ENCODE peak calls at places on chromosomes 16 and 17, in six cellular contexts. O is pancreas; A is breast epithelium; D is B cell; L is CD4-positive, alpha-beta T cell; V is A549. U is an unnamed sample.

GRCh38 chr16:67966549-67967182 is 1.8 kb downstream of the SLC12A4 start:
- DNase-seq in O (peak; percentile 46), A (no peak), D (no peak), L (no peak), V (peak; percentile 44), U (no peak)

GRCh38 chr17:14058051-14058450 is 11.3 kb upstream of the COX10 start:
- DNase-seq in O (no peak), A (no peak), D (no peak), L (no peak), V (no peak), U (no peak)

GRCh38 chr17:64024781-64025731 is 4.6 kb upstream of the ICAM2 start:
- DNase-seq in O (peak; percentile 57), A (no peak), D (no peak), L (peak; percentile 71), V (no peak), U (no peak)

GRCh38 chr17:72119963-72120877 is 600 bp upstream of the SOX9 start:
- DNase-seq in O (peak; percentile 60), A (peak; percentile 51), D (no peak), L (no peak), V (no peak), U (peak; percentile 31)

GRCh38 chr17:48153711-48154642 is 46.4 kb downstream of the SNX11 start:
- DNase-seq in O (peak; percentile 72), A (no peak), D (no peak), L (no peak), V (peak; percentile 74), U (peak; percentile 32)

GRCh38 chr16:23505942-23506605 is 4.2 kb downstream of the GGA2 start:
- DNase-seq in O (no peak), A (no peak), D (peak; percentile 37), L (no peak), V (no peak), U (no peak)

GRCh38 chr17:65514082-65514481 is 47.4 kb downstream of the AXIN2 start:
- DNase-seq in O (no peak), A (peak; percentile 25), D (no peak), L (no peak), V (no peak), U (no peak)

GRCh38 chr16:88456356-88457292 is 3.5 kb downstream of the ZFPM1 start:
- DNase-seq in O (no peak), A (no peak), D (peak; percentile 83), L (peak; percentile 35), V (no peak), U (no peak)

GRCh38 chr17:61904094-61904710 is 23.6 kb downstream of the INTS2 start:
- DNase-seq in O (no peak), A (no peak), D (peak; percentile 52), L (no peak), V (no peak), U (peak; percentile 51)

GRCh38 chr17:382644-383533 is 30.3 kb upstream of the RPH3AL start:
- DNase-seq in O (no peak), A (no peak), D (no peak), L (no peak), V (peak; percentile 82), U (no peak)

GRCh38 chr17:55567240-55568216 is 56.3 kb upstream of the SMIM36 start:
- DNase-seq in O (no peak), A (no peak), D (no peak), L (no peak), V (no peak), U (no peak)

GRCh38 chr17:28514571-28515002 is 8.4 kb downstream of the FOXN1 start:
- DNase-seq in O (no peak), A (no peak), D (no peak), L (no peak), V (no peak), U (no peak)

GRCh38 chr17:28509784-28510183 is 3.6 kb downstream of the FOXN1 start:
- DNase-seq in O (no peak), A (no peak), D (no peak), L (no peak), V (no peak), U (no peak)

GRCh38 chr17:28513476-28513875 is 7.3 kb downstream of the FOXN1 start:
- DNase-seq in O (no peak), A (no peak), D (no peak), L (no peak), V (no peak), U (no peak)

GRCh38 chr17:28515518-28515917 is 9.4 kb downstream of the FOXN1 start:
- DNase-seq in O (no peak), A (no peak), D (no peak), L (no peak), V (no peak), U (no peak)

GRCh38 chr17:28511858-28512461 is 5.8 kb downstream of the FOXN1 start:
- DNase-seq in O (no peak), A (no peak), D (no peak), L (no peak), V (no peak), U (no peak)
- TF ChIP-seq CTCF in O (no peak), A (no peak), D (no peak), L (no peak), V (no peak), U (no peak)

GRCh38 chr17:77462553-77463497 is 322.1 kb downstream of the SEC14L1 start:
- DNase-seq in O (no peak), A (no peak), D (no peak), L (no peak), V (no peak), U (no peak)
- TF ChIP-seq CTCF in O (no peak), A (no peak), D (no peak), L (no peak), V (no peak), U (no peak)

GRCh38 chr17:71084838-71085237 is 915.5 kb downstream of the KCNJ2 start:
- DNase-seq in O (no peak), A (no peak), D (no peak), L (no peak), V (no peak), U (no peak)

GRCh38 chr17:71080937-71081336 is 911.6 kb downstream of the KCNJ2 start:
- DNase-seq in O (no peak), A (no peak), D (no peak), L (no peak), V (no peak), U (no peak)

GRCh38 chr17:71084219-71084618 is 914.9 kb downstream of the KCNJ2 start:
- DNase-seq in O (no peak), A (no peak), D (no peak), L (no peak), V (peak; percentile 63), U (no peak)

GRCh38 chr17:71081666-71082065 is 912.3 kb downstream of the KCNJ2 start:
- DNase-seq in O (no peak), A (no peak), D (no peak), L (no peak), V (no peak), U (no peak)

DNA sequence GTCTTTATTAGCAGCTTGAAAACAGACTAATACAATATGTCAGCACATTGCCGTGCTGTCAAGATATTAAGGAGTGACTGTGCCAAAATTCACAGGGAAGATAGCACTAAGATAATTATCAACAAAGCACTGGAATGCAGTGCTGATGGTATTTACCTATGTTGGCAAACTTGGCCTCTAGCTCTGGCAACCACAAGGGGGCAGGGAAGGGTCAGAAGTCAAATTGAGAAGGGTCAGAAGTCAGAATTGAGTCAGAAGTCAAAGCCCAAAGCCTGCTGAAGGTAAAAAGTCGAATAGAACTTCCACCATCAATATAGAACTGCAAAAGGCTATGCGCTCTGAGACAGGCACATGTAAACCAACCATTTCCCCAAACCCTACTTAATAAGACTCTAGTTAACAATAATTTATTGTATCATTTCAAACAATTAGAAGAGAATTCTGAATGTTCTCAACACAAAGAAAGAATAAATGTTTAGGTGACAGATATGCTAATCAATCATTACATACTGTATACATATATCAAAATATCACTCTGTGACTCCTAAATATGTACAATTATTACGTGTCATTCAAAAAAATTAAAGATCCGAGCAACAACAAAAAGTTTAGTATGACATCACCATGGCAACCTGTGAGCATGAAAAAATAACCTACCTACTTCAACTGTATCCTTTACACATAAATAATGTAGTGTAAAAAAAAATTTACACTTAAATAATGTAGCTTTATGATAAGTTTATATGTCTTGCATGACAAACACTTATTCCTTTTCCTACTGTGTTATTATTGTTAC is 916.1 kb downstream of the KCNJ2 start:
- DNase-seq in O (no peak), A (no peak), D (no peak), L (no peak), V (peak; percentile 47), U (no peak)
- TF ChIP-seq CTCF in O (no peak), A (no peak), D (no peak), L (no peak), V (peak; percentile 31), U (peak; percentile 23)

DNA sequence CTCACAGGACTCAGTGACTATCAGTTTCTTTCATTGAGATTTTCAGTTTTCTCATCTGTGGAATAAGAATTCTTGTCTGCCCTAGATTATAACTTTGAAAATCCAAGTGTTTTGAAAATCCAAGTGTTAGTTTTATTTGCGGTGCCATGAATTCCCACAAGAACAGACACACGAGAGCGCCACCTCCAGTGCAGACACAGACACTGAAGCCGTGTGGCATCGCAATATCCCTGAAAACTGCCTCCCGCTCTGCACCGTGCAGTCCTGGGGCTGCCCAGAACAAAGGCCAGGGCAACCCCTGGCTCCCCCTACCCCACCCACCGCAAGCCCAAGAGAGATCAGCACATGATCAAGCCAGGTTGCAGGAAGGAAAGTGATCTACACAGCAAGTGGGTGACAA is 229.5 kb upstream of the ASIC2 start:
- DNase-seq in O (no peak), A (no peak), D (no peak), L (no peak), V (no peak), U (no peak)
- TF ChIP-seq CTCF in O (no peak), A (no peak), D (no peak), L (no peak), V (no peak), U (no peak)

DNA sequence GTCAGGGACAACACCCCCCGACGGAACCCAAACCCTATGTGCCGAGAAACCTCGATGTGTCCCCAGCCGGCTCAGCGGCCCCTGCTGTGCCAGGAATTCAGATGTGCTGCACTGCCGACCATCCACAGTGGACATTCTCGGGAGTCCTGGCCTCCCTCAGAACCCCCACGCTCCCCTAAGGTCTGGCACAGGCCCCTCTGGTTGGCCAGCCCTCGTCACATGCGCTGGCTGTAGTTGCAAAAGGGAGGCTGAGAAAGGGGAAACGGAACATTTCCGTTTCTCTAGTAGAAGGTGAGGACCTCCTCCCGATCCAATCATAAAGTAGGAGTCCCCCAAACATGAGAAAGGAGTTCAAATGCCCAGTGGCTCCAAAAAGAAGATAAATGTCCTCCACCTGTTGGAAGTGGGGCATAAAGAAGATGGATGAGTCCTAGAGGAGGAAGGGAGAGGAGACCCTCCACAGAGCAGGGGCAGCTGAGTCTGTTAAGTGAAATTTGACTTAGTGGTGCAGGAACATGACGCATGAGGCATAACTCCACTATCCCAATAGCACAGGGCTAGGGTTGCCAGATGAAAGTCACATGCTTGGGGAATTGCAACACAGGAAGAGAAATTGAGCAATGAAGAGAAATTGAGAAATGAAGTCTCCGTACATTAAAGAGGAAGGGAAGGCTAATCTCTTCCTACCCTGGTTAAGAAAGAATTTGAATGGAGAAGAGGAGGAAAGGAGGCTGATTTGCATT is 49.3 kb upstream of the WSB1 start:
- DNase-seq in O (peak; percentile 32), A (peak; percentile 78), D (no peak), L (no peak), V (peak; percentile 58), U (no peak)
- TF ChIP-seq CTCF in O (no peak), A (no peak), D (no peak), L (no peak), V (no peak), U (no peak)

GRCh38 chr16:4273858-4274291 is 1.1 kb upstream of the TFAP4 start:
- DNase-seq in O (peak; percentile 72), A (peak; percentile 47), D (no peak), L (peak; percentile 35), V (peak; percentile 82), U (peak; percentile 67)
- TF ChIP-seq CTCF in O (no peak), A (peak; percentile 34), D (no peak), L (peak; percentile 22), V (peak; percentile 33), U (no peak)

U was measured in GM10248.